ENCODE peak calls at places on chromosomes 5 and 9, in four cellular contexts. One of them, this sample, is unnamed.

GRCh38 chr9:114521846-114522245 is 16.6 kb upstream of the WHRN start:
- DNase-seq in HCT116: no peak
- DNase-seq in mesenchymal stem cell: no peak
- DNase-seq in IMR-90: peak; percentile 21
- DNase-seq in this sample: no peak

GRCh38 chr9:34591091-34591910 is 1.8 kb upstream of the CNTFR start:
- DNase-seq in mesenchymal stem cell: peak; percentile 77
- DNase-seq in IMR-90: peak; percentile 60
- DNase-seq in HCT116: peak; percentile 33
- DNase-seq in this sample: peak; percentile 94

GRCh38 chr9:114392749-114393112 is 4.9 kb upstream of the AKNA start:
- DNase-seq in mesenchymal stem cell: no peak
- DNase-seq in HCT116: no peak
- DNase-seq in IMR-90: no peak
- DNase-seq in this sample: no peak

GRCh38 chr9:2227468-2227867 is 212.3 kb downstream of the SMARCA2 start:
- DNase-seq in IMR-90: peak; percentile 67
- DNase-seq in HCT116: no peak
- DNase-seq in mesenchymal stem cell: no peak
- DNase-seq in this sample: peak; percentile 16

GRCh38 chr9:138077126-138077525 is 199.5 kb downstream of the CACNA1B start:
- DNase-seq in mesenchymal stem cell: no peak
- DNase-seq in IMR-90: no peak
- DNase-seq in HCT116: no peak
- DNase-seq in this sample: no peak

GRCh38 chr9:23153058-23153457 is 673.0 kb downstream of the ELAVL2 start:
- DNase-seq in IMR-90: no peak
- DNase-seq in mesenchymal stem cell: no peak
- DNase-seq in HCT116: no peak
- DNase-seq in this sample: no peak

GRCh38 chr5:59275537-59276276 is 617.8 kb downstream of the PDE4D start:
- DNase-seq in mesenchymal stem cell: peak; percentile 82
- DNase-seq in IMR-90: peak; percentile 6
- DNase-seq in HCT116: no peak
- DNase-seq in this sample: peak; percentile 36

GRCh38 chr9:129946596-129946995 is 96.4 kb downstream of the FNBP1 start:
- DNase-seq in mesenchymal stem cell: no peak
- DNase-seq in IMR-90: no peak
- DNase-seq in HCT116: no peak
- DNase-seq in this sample: no peak

GRCh38 chr5:9046756-9047481 is 499.0 kb downstream of the SEMA5A start:
- DNase-seq in mesenchymal stem cell: peak; percentile 98
- DNase-seq in IMR-90: peak; percentile 99
- DNase-seq in HCT116: no peak
- DNase-seq in this sample: peak; percentile 62

GRCh38 chr5:1834721-1835425 is 33.7 kb downstream of the NDUFS6 start:
- DNase-seq in IMR-90: no peak
- DNase-seq in HCT116: no peak
- DNase-seq in mesenchymal stem cell: no peak
- DNase-seq in this sample: no peak

GRCh38 chr5:91296691-91297143 is 86.4 kb downstream of the ARRDC3 start:
- DNase-seq in IMR-90: no peak
- DNase-seq in HCT116: no peak
- DNase-seq in mesenchymal stem cell: no peak
- DNase-seq in this sample: peak; percentile 78

GRCh38 chr5:37133939-37134338 is 115.2 kb downstream of the CPLANE1 start:
- DNase-seq in mesenchymal stem cell: peak; percentile 15
- DNase-seq in IMR-90: peak; percentile 75
- DNase-seq in HCT116: no peak
- DNase-seq in this sample: peak; percentile 23

GRCh38 chr5:9166202-9167147 is 379.4 kb downstream of the SEMA5A start:
- DNase-seq in mesenchymal stem cell: no peak
- DNase-seq in HCT116: no peak
- DNase-seq in IMR-90: no peak
- DNase-seq in this sample: peak; percentile 64

GRCh38 chr9:126722922-126723806 is 81.7 kb upstream of the ZBTB43 start:
- DNase-seq in HCT116: no peak
- DNase-seq in IMR-90: no peak
- DNase-seq in mesenchymal stem cell: peak; percentile 22
- DNase-seq in this sample: peak; percentile 8

GRCh38 chr5:140076142-140076541 is 33.0 kb upstream of the NRG2 start:
- DNase-seq in IMR-90: no peak
- DNase-seq in HCT116: no peak
- DNase-seq in mesenchymal stem cell: no peak
- DNase-seq in this sample: no peak
- H3K27me3 ChIP-seq in IMR-90: peaks cover 14% of the 10 kb centered on the region
- H3K27me3 ChIP-seq in HCT116: no peaks in the 10 kb centered on the region
- H3K27me3 ChIP-seq in mesenchymal stem cell: no peaks in the 10 kb centered on the region
- H3K27me3 ChIP-seq in this sample: no peaks in the 10 kb centered on the region

DNA sequence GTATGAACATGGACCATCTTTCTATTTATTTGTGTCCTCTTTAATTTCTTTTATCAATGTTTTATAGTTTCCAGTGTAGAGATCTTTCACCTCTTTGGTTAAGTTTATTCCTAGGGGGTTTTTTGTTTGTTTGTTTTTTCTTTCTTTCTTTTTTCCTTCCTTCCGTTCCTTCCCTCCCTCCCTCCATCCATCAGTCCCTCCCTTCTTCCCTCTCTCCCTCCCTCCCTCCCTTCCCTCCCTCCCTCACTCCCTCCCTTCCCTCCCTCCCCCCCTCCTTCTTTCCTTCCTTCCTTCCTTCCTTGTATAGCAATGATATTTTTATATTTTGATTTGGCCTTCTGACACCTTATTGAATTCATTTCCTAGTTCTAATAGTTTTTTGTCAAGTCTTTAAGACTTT is 23.4 kb upstream of the IGFBPL1 start:
- DNase-seq in IMR-90: no peak
- DNase-seq in mesenchymal stem cell: no peak
- DNase-seq in HCT116: no peak
- DNase-seq in this sample: no peak
- H3K9me3 ChIP-seq in IMR-90: no peaks in the 10 kb centered on the region
- H3K9me3 ChIP-seq in mesenchymal stem cell: peaks cover 13% of the 10 kb centered on the region
- H3K9me3 ChIP-seq in HCT116: no peaks in the 10 kb centered on the region
- H3K9me3 ChIP-seq in this sample: peaks cover 9% of the 10 kb centered on the region

GRCh38 chr9:90368241-90368640 is 274.4 kb downstream of the DIRAS2 start:
- DNase-seq in mesenchymal stem cell: no peak
- DNase-seq in HCT116: no peak
- DNase-seq in IMR-90: no peak
- DNase-seq in this sample: no peak

GRCh38 chr9:90365646-90366045 is 277.0 kb downstream of the DIRAS2 start:
- DNase-seq in HCT116: no peak
- DNase-seq in IMR-90: no peak
- DNase-seq in mesenchymal stem cell: no peak
- DNase-seq in this sample: peak; percentile 1
- H3K9ac ChIP-seq in HCT116: no peak overlapping the region
- H3K9ac ChIP-seq in IMR-90: no peak overlapping the region
- H3K9ac ChIP-seq in mesenchymal stem cell: no peak overlapping the region
- H3K9ac ChIP-seq in this sample: no peak overlapping the region

DNA sequence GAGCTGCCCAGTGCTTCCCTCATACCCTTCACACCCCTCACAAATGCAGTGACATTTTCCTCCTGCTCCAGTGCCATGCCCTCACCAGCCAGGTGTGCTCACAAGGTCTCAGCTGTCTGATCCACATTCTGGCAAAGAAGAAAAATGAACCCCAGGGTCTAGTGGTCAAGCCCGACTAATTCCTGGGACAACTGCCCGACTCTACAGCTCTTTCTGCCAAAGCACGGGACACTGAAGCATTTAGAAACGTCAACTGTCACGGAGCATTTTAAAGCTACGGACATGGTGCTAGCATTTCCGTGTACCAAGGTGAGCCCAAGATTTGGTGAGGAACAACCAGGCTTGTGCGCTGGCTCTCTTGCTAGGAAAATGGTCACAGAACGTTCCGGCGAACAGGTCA is 56.8 kb upstream of the PHYKPL start:
- DNase-seq in mesenchymal stem cell: no peak
- DNase-seq in HCT116: no peak
- DNase-seq in IMR-90: no peak
- DNase-seq in this sample: no peak
- H3K27me3 ChIP-seq in mesenchymal stem cell: peaks cover 66% of the 10 kb centered on the region
- H3K27me3 ChIP-seq in HCT116: peaks cover 4% of the 10 kb centered on the region
- H3K27me3 ChIP-seq in IMR-90: no peaks in the 10 kb centered on the region
- H3K27me3 ChIP-seq in this sample: peaks cover 72% of the 10 kb centered on the region

GRCh38 chr9:133931059-133931458 is 61.1 kb downstream of the VAV2 start:
- DNase-seq in HCT116: no peak
- DNase-seq in mesenchymal stem cell: no peak
- DNase-seq in IMR-90: no peak
- DNase-seq in this sample: no peak
- H3K9me3 ChIP-seq in HCT116: no peaks in the 10 kb centered on the region
- H3K9me3 ChIP-seq in mesenchymal stem cell: no peaks in the 10 kb centered on the region
- H3K9me3 ChIP-seq in IMR-90: no peaks in the 10 kb centered on the region
- H3K9me3 ChIP-seq in this sample: no peaks in the 10 kb centered on the region